ENCODE peak calls at places on chromosome 2, in five cellular contexts. T is activated CD8-positive, alpha-beta memory T cell treated with anti-CD3 and anti-CD28 coated beads for 24 hours; X is ELR; M is RKO; D is fibroblast of mammary gland. H is an unnamed sample.

GRCh38 chr2:46942143-46942526 is 26.5 kb upstream of the MCFD2 start:
- DNase-seq in D (no peak), T (peak; percentile 87), X (peak; percentile 52), M (peak; percentile 45), H (no peak)

GRCh38 chr2:127400897-127401756 is 13.4 kb upstream of the MAP3K2 start:
- DNase-seq in M (peak; percentile 15), X (peak; percentile 87), D (peak; percentile 45), T (no peak), H (no peak)

GRCh38 chr2:218434456-218434855 is 15.5 kb downstream of the VIL1 start:
- DNase-seq in M (no peak), T (no peak), D (no peak), X (no peak), H (no peak)

GRCh38 chr2:20616341-20616871 is 34.5 kb downstream of the HS1BP3 start:
- DNase-seq in D (no peak), M (no peak), X (no peak), T (no peak), H (peak; percentile 58)

GRCh38 chr2:206225435-206226232 is 48.8 kb upstream of the ZDBF2 start:
- DNase-seq in M (no peak), T (no peak), D (no peak), X (no peak), H (no peak)

GRCh38 chr2:26559556-26559955 is 81.6 kb downstream of the CIB4 start:
- DNase-seq in M (no peak), T (no peak), X (no peak), D (no peak), H (no peak)

GRCh38 chr2:148253716-148254115 is 232.8 kb downstream of the MBD5 start:
- DNase-seq in D (peak; percentile 27), T (no peak), X (peak; percentile 10), M (peak; percentile 48), H (no peak)

GRCh38 chr2:135586148-135586547 is 54.9 kb downstream of the R3HDM1 start:
- DNase-seq in T (no peak), X (no peak), M (no peak), D (no peak), H (no peak)

GRCh38 chr2:63544017-63544627 is 44.2 kb downstream of the WDPCP start:
- DNase-seq in X (peak; percentile 48), D (peak; percentile 27), T (no peak), M (peak; percentile 51), H (no peak)

GRCh38 chr2:3870997-3871396 is 167.6 kb downstream of the DCDC2C start:
- DNase-seq in D (no peak), X (no peak), M (no peak), T (no peak), H (no peak)